ENCODE peak calls at places on chromosomes 6 and 20, in nine cellular contexts. One of them, this sample, is unnamed.

GRCh38 chr20:57851025-57851682 is 141.3 kb upstream of the PMEPA1 start:
- DNase-seq in colonic mucosa: no peak
- DNase-seq in CD8-positive, alpha-beta T cell: no peak
- DNase-seq in upper lobe of right lung: no peak
- DNase-seq in ovary: no peak
- DNase-seq in cardiac muscle cell: no peak
- DNase-seq in astrocyte of the cerebellum: no peak
- DNase-seq in WTC11: no peak
- DNase-seq in pancreas: peak
- DNase-seq in this sample: no peak

GRCh38 chr6:167474171-167474570 is 149.3 kb downstream of the TTLL2 start:
- DNase-seq in colonic mucosa: no peak
- DNase-seq in CD8-positive, alpha-beta T cell: no peak
- DNase-seq in upper lobe of right lung: no peak
- DNase-seq in ovary: no peak
- DNase-seq in cardiac muscle cell: no peak
- DNase-seq in astrocyte of the cerebellum: no peak
- DNase-seq in WTC11: no peak
- DNase-seq in pancreas: no peak
- DNase-seq in this sample: no peak

GRCh38 chr6:119738425-119738824 is 388.9 kb upstream of the MAN1A1 start:
- DNase-seq in colonic mucosa: no peak
- DNase-seq in CD8-positive, alpha-beta T cell: no peak
- DNase-seq in upper lobe of right lung: no peak
- DNase-seq in ovary: no peak
- DNase-seq in cardiac muscle cell: no peak
- DNase-seq in astrocyte of the cerebellum: no peak
- DNase-seq in WTC11: no peak
- DNase-seq in pancreas: no peak
- DNase-seq in this sample: no peak

GRCh38 chr6:128519931-128520435 is 416 bp downstream of the PTPRK start:
- DNase-seq in colonic mucosa: peak
- DNase-seq in CD8-positive, alpha-beta T cell: peak
- DNase-seq in upper lobe of right lung: peak
- DNase-seq in ovary: no peak
- DNase-seq in cardiac muscle cell: peak
- DNase-seq in astrocyte of the cerebellum: no peak
- DNase-seq in WTC11: no peak
- DNase-seq in pancreas: no peak
- DNase-seq in this sample: no peak

GRCh38 chr6:128487746-128488145 is 32.7 kb downstream of the PTPRK start:
- DNase-seq in colonic mucosa: no peak
- DNase-seq in CD8-positive, alpha-beta T cell: no peak
- DNase-seq in upper lobe of right lung: no peak
- DNase-seq in ovary: no peak
- DNase-seq in cardiac muscle cell: peak
- DNase-seq in astrocyte of the cerebellum: peak
- DNase-seq in WTC11: no peak
- DNase-seq in pancreas: no peak
- DNase-seq in this sample: no peak

GRCh38 chr6:12291785-12292604 is 1.8 kb downstream of the EDN1 start:
- DNase-seq in colonic mucosa: peak
- DNase-seq in CD8-positive, alpha-beta T cell: no peak
- DNase-seq in upper lobe of right lung: no peak
- DNase-seq in ovary: no peak
- DNase-seq in cardiac muscle cell: peak
- DNase-seq in astrocyte of the cerebellum: no peak
- DNase-seq in WTC11: peak
- DNase-seq in pancreas: peak
- DNase-seq in this sample: peak

GRCh38 chr20:56347628-56348305 is 11.0 kb upstream of the FAM210B start:
- DNase-seq in colonic mucosa: no peak
- DNase-seq in CD8-positive, alpha-beta T cell: no peak
- DNase-seq in upper lobe of right lung: no peak
- DNase-seq in ovary: no peak
- DNase-seq in cardiac muscle cell: no peak
- DNase-seq in astrocyte of the cerebellum: no peak
- DNase-seq in WTC11: peak
- DNase-seq in pancreas: no peak
- DNase-seq in this sample: no peak

GRCh38 chr6:85496009-85496579 is 46.2 kb downstream of the NT5E start:
- DNase-seq in colonic mucosa: no peak
- DNase-seq in CD8-positive, alpha-beta T cell: no peak
- DNase-seq in upper lobe of right lung: no peak
- DNase-seq in ovary: no peak
- DNase-seq in cardiac muscle cell: no peak
- DNase-seq in astrocyte of the cerebellum: no peak
- DNase-seq in WTC11: no peak
- DNase-seq in pancreas: no peak
- DNase-seq in this sample: no peak

GRCh38 chr20:53138454-53139291 is 166.5 kb downstream of the TSHZ2 start:
- DNase-seq in colonic mucosa: no peak
- DNase-seq in CD8-positive, alpha-beta T cell: no peak
- DNase-seq in upper lobe of right lung: no peak
- DNase-seq in ovary: no peak
- DNase-seq in cardiac muscle cell: no peak
- DNase-seq in astrocyte of the cerebellum: no peak
- DNase-seq in WTC11: no peak
- DNase-seq in pancreas: no peak
- DNase-seq in this sample: no peak

GRCh38 chr6:138434915-138435314 is 30.9 kb downstream of the HEBP2 start:
- DNase-seq in colonic mucosa: no peak
- DNase-seq in CD8-positive, alpha-beta T cell: no peak
- DNase-seq in upper lobe of right lung: no peak
- DNase-seq in ovary: no peak
- DNase-seq in cardiac muscle cell: no peak
- DNase-seq in astrocyte of the cerebellum: no peak
- DNase-seq in WTC11: no peak
- DNase-seq in pancreas: no peak
- DNase-seq in this sample: no peak

GRCh38 chr6:155084431-155085123 is 89.5 kb downstream of the TIAM2 start:
- DNase-seq in colonic mucosa: no peak
- DNase-seq in CD8-positive, alpha-beta T cell: no peak
- DNase-seq in upper lobe of right lung: no peak
- DNase-seq in ovary: no peak
- DNase-seq in cardiac muscle cell: no peak
- DNase-seq in astrocyte of the cerebellum: no peak
- DNase-seq in WTC11: no peak
- DNase-seq in pancreas: no peak
- DNase-seq in this sample: no peak

GRCh38 chr20:59412896-59413295 is 112.5 kb downstream of the EDN3 start:
- DNase-seq in colonic mucosa: no peak
- DNase-seq in CD8-positive, alpha-beta T cell: no peak
- DNase-seq in upper lobe of right lung: no peak
- DNase-seq in ovary: no peak
- DNase-seq in cardiac muscle cell: no peak
- DNase-seq in astrocyte of the cerebellum: no peak
- DNase-seq in WTC11: peak
- DNase-seq in pancreas: no peak
- DNase-seq in this sample: no peak

GRCh38 chr20:50557549-50558134 is 47.5 kb downstream of the PTPN1 start:
- DNase-seq in colonic mucosa: no peak
- DNase-seq in CD8-positive, alpha-beta T cell: no peak
- DNase-seq in upper lobe of right lung: no peak
- DNase-seq in ovary: no peak
- DNase-seq in cardiac muscle cell: no peak
- DNase-seq in astrocyte of the cerebellum: no peak
- DNase-seq in WTC11: no peak
- DNase-seq in pancreas: no peak
- DNase-seq in this sample: no peak

GRCh38 chr20:35616465-35617396 is 1.1 kb downstream of the SPAG4 start:
- DNase-seq in colonic mucosa: peak
- DNase-seq in CD8-positive, alpha-beta T cell: peak
- DNase-seq in upper lobe of right lung: peak
- DNase-seq in ovary: peak
- DNase-seq in cardiac muscle cell: peak
- DNase-seq in astrocyte of the cerebellum: peak
- DNase-seq in WTC11: peak
- DNase-seq in pancreas: peak
- DNase-seq in this sample: peak

DNA sequence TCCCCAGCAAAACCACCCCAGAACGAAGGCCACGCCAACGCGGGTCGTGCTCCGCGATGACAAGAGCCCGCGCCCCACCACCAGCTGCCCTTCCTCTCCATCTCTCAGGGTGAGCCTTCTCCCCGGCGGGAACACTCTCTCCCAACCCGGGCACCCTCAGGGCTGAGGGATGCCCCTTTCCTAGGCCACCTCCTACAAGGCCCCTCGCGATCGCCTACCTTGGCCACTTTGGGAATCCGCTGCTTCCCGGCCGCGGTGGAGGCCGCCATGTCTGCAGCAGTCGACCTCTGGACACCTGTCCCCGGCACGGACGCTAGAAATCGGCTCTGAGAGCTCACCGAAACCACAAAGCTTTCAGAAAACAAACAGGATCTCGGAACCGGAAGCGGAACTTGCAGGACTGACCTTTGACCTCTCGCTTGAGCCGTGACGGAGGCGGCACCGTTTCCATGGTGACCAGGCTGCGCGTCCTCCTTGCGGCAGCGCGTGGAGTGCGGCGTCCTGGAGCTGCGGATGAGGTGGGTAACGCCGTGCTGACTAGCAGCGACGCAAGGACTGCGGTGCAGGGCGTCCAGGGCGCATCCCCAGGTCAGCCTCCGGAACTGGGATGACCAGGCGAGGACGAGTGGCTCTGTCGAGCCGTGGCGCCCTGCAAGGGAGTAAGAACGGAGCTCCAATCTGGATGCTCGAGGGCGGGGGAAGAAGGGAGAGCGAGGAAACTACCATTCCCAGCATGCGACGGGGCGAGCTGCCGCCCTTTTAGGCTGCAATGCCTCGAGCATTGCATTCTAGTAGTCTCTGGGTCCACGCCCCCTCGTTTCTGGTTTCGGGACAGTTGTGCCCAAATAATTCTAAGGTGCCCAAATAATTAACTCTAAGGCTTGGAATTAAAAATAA is at the start of the genes CFAP61 and CRNKL1:
- DNase-seq in colonic mucosa: peak
- DNase-seq in CD8-positive, alpha-beta T cell: peak
- DNase-seq in upper lobe of right lung: peak
- DNase-seq in ovary: peak
- DNase-seq in cardiac muscle cell: peak
- DNase-seq in astrocyte of the cerebellum: peak
- DNase-seq in WTC11: peak
- DNase-seq in pancreas: peak
- DNase-seq in this sample: peak
- TF ChIP-seq CTCF in colonic mucosa: no peak
- TF ChIP-seq CTCF in CD8-positive, alpha-beta T cell: no peak
- TF ChIP-seq CTCF in upper lobe of right lung: no peak
- TF ChIP-seq CTCF in ovary: peak
- TF ChIP-seq CTCF in cardiac muscle cell: no peak
- TF ChIP-seq CTCF in astrocyte of the cerebellum: no peak
- TF ChIP-seq CTCF in WTC11: no peak
- TF ChIP-seq CTCF in pancreas: no peak
- TF ChIP-seq CTCF in this sample: no peak

DNA sequence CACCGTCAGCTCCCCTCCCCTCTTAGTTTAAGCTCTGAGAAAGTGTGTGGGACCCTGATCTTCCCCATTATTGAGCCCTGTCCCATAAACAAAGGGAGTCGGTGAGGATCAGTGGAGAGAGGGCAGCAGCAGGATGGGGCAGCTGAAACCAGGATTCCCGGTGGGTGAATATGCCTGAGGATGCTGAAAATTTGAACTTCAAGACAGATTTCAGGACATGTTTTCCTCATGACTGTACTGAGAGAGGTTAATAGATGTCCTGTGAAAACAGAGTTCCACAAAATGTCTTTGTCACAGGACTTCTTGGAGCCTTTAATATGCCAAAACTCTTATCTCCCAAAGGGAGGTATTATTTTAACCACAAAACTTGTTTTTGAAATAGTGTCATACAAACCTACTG is 53.5 kb upstream of the SLC22A16 start:
- DNase-seq in colonic mucosa: no peak
- DNase-seq in CD8-positive, alpha-beta T cell: no peak
- DNase-seq in upper lobe of right lung: no peak
- DNase-seq in ovary: no peak
- DNase-seq in cardiac muscle cell: no peak
- DNase-seq in astrocyte of the cerebellum: no peak
- DNase-seq in WTC11: no peak
- DNase-seq in pancreas: no peak
- DNase-seq in this sample: no peak
- TF ChIP-seq CTCF in colonic mucosa: no peak
- TF ChIP-seq CTCF in CD8-positive, alpha-beta T cell: no peak
- TF ChIP-seq CTCF in upper lobe of right lung: no peak
- TF ChIP-seq CTCF in ovary: no peak
- TF ChIP-seq CTCF in cardiac muscle cell: no peak
- TF ChIP-seq CTCF in astrocyte of the cerebellum: no peak
- TF ChIP-seq CTCF in WTC11: no peak
- TF ChIP-seq CTCF in pancreas: no peak
- TF ChIP-seq CTCF in this sample: no peak

DNA sequence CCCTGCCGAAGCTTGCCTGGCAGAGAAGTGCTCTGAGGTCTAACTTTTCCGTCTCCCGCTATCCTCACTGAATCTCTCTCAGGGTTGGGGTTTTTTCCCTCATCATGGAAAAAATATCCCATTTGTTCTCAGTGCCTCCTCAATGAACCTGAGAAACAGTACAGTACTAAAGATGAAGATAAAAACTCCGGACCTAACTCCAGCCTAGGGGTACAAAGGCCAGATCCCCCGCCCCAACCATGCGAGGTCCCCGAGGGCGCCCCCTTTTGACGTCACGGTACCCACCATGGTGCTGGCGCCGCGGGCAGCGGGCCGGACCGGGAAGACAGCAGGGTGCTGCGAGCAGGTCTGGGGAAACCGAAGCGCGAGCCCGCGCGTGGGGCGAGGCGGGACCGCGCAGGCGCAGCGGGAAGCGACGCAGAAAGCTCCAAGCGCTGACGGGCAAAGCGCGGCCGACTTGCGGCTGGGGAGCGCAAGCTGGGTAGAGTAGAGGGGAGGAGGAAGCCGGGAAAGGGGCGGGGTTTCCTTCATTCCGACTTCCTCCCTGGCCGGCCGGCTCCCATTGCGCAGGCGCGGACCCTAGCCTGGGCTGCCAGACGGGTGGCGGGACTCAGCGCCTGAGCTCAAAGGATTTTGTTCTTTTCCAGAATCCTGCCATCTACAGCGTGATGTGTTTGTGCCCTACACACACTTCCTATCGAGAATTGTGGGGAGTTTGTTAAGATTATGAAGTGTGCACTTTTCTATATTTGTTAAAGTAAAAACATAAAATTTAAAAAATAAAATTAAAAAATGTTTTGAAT is at the start of gene LSM2:
- DNase-seq in colonic mucosa: peak
- DNase-seq in CD8-positive, alpha-beta T cell: peak
- DNase-seq in upper lobe of right lung: peak
- DNase-seq in ovary: peak
- DNase-seq in cardiac muscle cell: peak
- DNase-seq in astrocyte of the cerebellum: peak
- DNase-seq in WTC11: peak
- DNase-seq in pancreas: peak
- DNase-seq in this sample: peak
- TF ChIP-seq CTCF in colonic mucosa: no peak
- TF ChIP-seq CTCF in CD8-positive, alpha-beta T cell: no peak
- TF ChIP-seq CTCF in upper lobe of right lung: peak
- TF ChIP-seq CTCF in ovary: no peak
- TF ChIP-seq CTCF in cardiac muscle cell: peak
- TF ChIP-seq CTCF in astrocyte of the cerebellum: peak
- TF ChIP-seq CTCF in WTC11: no peak
- TF ChIP-seq CTCF in pancreas: no peak
- TF ChIP-seq CTCF in this sample: peak

GRCh38 chr6:107800564-107801164 is 23.4 kb downstream of the SCML4 start:
- DNase-seq in colonic mucosa: no peak
- DNase-seq in CD8-positive, alpha-beta T cell: no peak
- DNase-seq in upper lobe of right lung: no peak
- DNase-seq in ovary: no peak
- DNase-seq in cardiac muscle cell: peak
- DNase-seq in astrocyte of the cerebellum: no peak
- DNase-seq in WTC11: no peak
- DNase-seq in pancreas: no peak
- DNase-seq in this sample: no peak
- TF ChIP-seq CTCF in colonic mucosa: no peak
- TF ChIP-seq CTCF in CD8-positive, alpha-beta T cell: peak
- TF ChIP-seq CTCF in upper lobe of right lung: no peak
- TF ChIP-seq CTCF in ovary: no peak
- TF ChIP-seq CTCF in cardiac muscle cell: peak
- TF ChIP-seq CTCF in astrocyte of the cerebellum: peak
- TF ChIP-seq CTCF in WTC11: no peak
- TF ChIP-seq CTCF in pancreas: peak
- TF ChIP-seq CTCF in this sample: no peak